ENCODE peak calls at places on chromosomes 11 and 22, in ten cellular contexts. B is esophagus muscularis mucosa, G is kidney, X is ascending aorta, W is right lobe of liver, E is tibial artery, Z is SK-N-SH, A is pancreas, J is A549, D is cardiac muscle cell. Y is an unnamed sample. For H3K4me1, the result is how much of the 10 kb centered on the place peaks cover.

GRCh38 chr11:108559904-108560303 is 33.7 kb downstream of the EXPH5 start:
- DNase-seq in B (no peak), G (no peak), X (no peak), W (no peak), E (no peak), Z (no peak), A (no peak), J (no peak), D (no peak), Y (no peak)

GRCh38 chr11:35412285-35412684 is 7.1 kb downstream of the SLC1A2 start:
- DNase-seq in B (no peak), G (no peak), X (no peak), W (no peak), E (no peak), Z (peak), A (no peak), J (peak), D (peak), Y (no peak)

GRCh38 chr11:978073-978720 is 52.5 kb downstream of the AP2A2 start:
- DNase-seq in B (no peak), G (no peak), X (no peak), W (no peak), E (no peak), Z (no peak), A (no peak), J (no peak), D (no peak), Y (no peak)

GRCh38 chr11:20909995-20910726 is 240.8 kb downstream of the NELL1 start:
- DNase-seq in B (no peak), G (no peak), X (no peak), W (no peak), E (no peak), Z (no peak), A (no peak), J (no peak), D (no peak), Y (no peak)

GRCh38 chr22:38843201-38843715 is 570 bp downstream of the NPTXR start:
- DNase-seq in B (no peak), G (no peak), X (no peak), W (no peak), E (no peak), Z (peak), A (peak), J (peak), D (peak), Y (no peak)

GRCh38 chr22:18032455-18033101 is 8.2 kb upstream of the MICAL3 start:
- DNase-seq in B (no peak), G (no peak), X (no peak), W (no peak), E (no peak), Z (no peak), A (no peak), J (no peak), D (no peak), Y (no peak)

GRCh38 chr11:16609769-16610168 is 128.7 kb upstream of the C11orf58 start:
- DNase-seq in B (no peak), G (no peak), X (no peak), W (no peak), E (no peak), Z (no peak), A (no peak), J (no peak), D (no peak), Y (no peak)

GRCh38 chr11:47435687-47436086 is 9.4 kb upstream of the PSMC3 start:
- DNase-seq in B (no peak), G (no peak), X (no peak), W (no peak), E (no peak), Z (no peak), A (no peak), J (no peak), D (no peak), Y (no peak)

GRCh38 chr11:24779791-24780190 is 282.9 kb downstream of the LUZP2 start:
- DNase-seq in B (no peak), G (no peak), X (no peak), W (no peak), E (no peak), Z (peak), A (no peak), J (no peak), D (peak), Y (no peak)

GRCh38 chr11:104700609-104701008 is 197.7 kb downstream of the CASP12 start:
- DNase-seq in B (no peak), G (no peak), X (no peak), W (no peak), E (no peak), Z (no peak), A (no peak), J (no peak), D (no peak), Y (no peak)

GRCh38 chr11:116499396-116500001 is 273.3 kb downstream of the BUD13 start:
- DNase-seq in B (no peak), G (no peak), X (no peak), W (peak), E (peak), Z (peak), A (peak), J (peak), D (peak), Y (no peak)

GRCh38 chr22:38110863-38111852 is 674 bp upstream of the BAIAP2L2 start:
- DNase-seq in B (no peak), G (peak), X (no peak), W (no peak), E (no peak), Z (no peak), A (no peak), J (peak), D (no peak), Y (no peak)

GRCh38 chr22:24323695-24324094 is 53.1 kb downstream of the SPECC1L start:
- DNase-seq in B (no peak), G (no peak), X (no peak), W (no peak), E (no peak), Z (no peak), A (no peak), J (peak), D (no peak), Y (no peak)

GRCh38 chr11:123238297-123238696 is 43.2 kb upstream of the CLMP start:
- DNase-seq in B (peak), G (no peak), X (no peak), W (no peak), E (peak), Z (no peak), A (no peak), J (no peak), D (peak), Y (no peak)

GRCh38 chr22:41697126-41697775 is 2.1 kb upstream of the MEI1 start:
- DNase-seq in B (peak), G (peak), X (peak), W (peak), E (peak), Z (peak), A (peak), J (peak), D (peak), Y (no peak)
- TF ChIP-seq CTCF in B (peak), G (peak), X (peak), W (peak), E (peak), Z (peak), A (peak), J (peak), D (peak), Y (peak)

GRCh38 chr11:72229925-72230763 is 5.6 kb downstream of the INPPL1 start:
- DNase-seq in B (no peak), G (peak), X (no peak), W (no peak), E (no peak), Z (no peak), A (no peak), J (no peak), D (no peak), Y (no peak)
- H3K4me1 ChIP-seq in B (half or more), G (under half), X (under half), W (under half), E (under half), Z (under half), A (under half), J (under half), D (under half), Y (under half)

GRCh38 chr11:30317030-30317429 is 5.9 kb upstream of the ARL14EP start:
- DNase-seq in B (no peak), G (no peak), X (no peak), W (no peak), E (no peak), Z (no peak), A (no peak), J (no peak), D (no peak), Y (no peak)

GRCh38 chr11:30316237-30316636 is 6.7 kb upstream of the ARL14EP start:
- DNase-seq in B (no peak), G (no peak), X (no peak), W (no peak), E (no peak), Z (no peak), A (no peak), J (no peak), D (no peak), Y (no peak)

GRCh38 chr11:30313580-30313979 is 9.3 kb upstream of the ARL14EP start:
- DNase-seq in B (no peak), G (no peak), X (no peak), W (no peak), E (no peak), Z (no peak), A (no peak), J (no peak), D (no peak), Y (no peak)

GRCh38 chr11:30312243-30312642 is 10.7 kb upstream of the ARL14EP start:
- DNase-seq in B (no peak), G (no peak), X (no peak), W (no peak), E (no peak), Z (no peak), A (no peak), J (no peak), D (no peak), Y (no peak)

GRCh38 chr11:30314625-30315024 is 8.3 kb upstream of the ARL14EP start:
- DNase-seq in B (no peak), G (no peak), X (no peak), W (no peak), E (no peak), Z (no peak), A (no peak), J (no peak), D (no peak), Y (no peak)
- TF ChIP-seq CTCF in B (peak), G (no peak), X (no peak), W (peak), E (no peak), Z (peak), A (peak), J (peak), D (peak), Y (no peak)

DNA sequence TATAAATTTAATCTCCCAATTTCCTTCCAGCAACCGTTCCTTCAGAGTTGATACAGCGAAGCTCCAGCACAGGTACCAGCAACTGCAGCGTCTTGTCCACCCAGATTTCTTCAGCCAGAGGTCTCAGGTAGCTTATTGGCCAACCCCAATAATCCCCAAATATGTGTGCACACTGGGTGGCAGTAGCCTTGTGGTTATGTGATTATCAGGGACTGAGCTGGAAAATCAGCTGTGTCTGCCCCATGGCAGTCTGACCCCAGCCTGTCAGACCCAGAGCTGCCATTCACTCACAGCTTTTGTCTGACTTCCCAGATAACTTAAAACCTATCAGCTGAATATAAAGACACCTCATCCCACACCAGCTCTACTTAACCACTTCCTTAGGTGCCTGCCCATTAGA is 2.0 kb downstream of the HSCB start:
- DNase-seq in B (no peak), G (no peak), X (no peak), W (no peak), E (no peak), Z (no peak), A (no peak), J (no peak), D (no peak), Y (no peak)
- H3K4me1 ChIP-seq in B (under half), G (under half), X (under half), W (under half), E (under half), Z (under half), A (under half), J (under half), D (under half), Y (under half)

GRCh38 chr11:66651011-66651410 is 12.5 kb downstream of the RBM4 start:
- DNase-seq in B (no peak), G (no peak), X (no peak), W (no peak), E (no peak), Z (no peak), A (no peak), J (no peak), D (no peak), Y (no peak)

GRCh38 chr11:66652651-66653050 is 14.1 kb downstream of the RBM4 start:
- DNase-seq in B (no peak), G (no peak), X (no peak), W (no peak), E (no peak), Z (no peak), A (no peak), J (no peak), D (no peak), Y (no peak)

GRCh38 chr11:66649903-66650302 is 11.4 kb downstream of the RBM4 start:
- DNase-seq in B (no peak), G (no peak), X (no peak), W (no peak), E (no peak), Z (no peak), A (no peak), J (no peak), D (no peak), Y (no peak)

GRCh38 chr11:66653123-66653522 is 14.6 kb downstream of the RBM4 start:
- DNase-seq in B (no peak), G (no peak), X (no peak), W (no peak), E (no peak), Z (no peak), A (no peak), J (no peak), D (no peak), Y (no peak)
- TF ChIP-seq CTCF in B (no peak), G (no peak), X (no peak), W (no peak), E (no peak), Z (no peak), A (no peak), J (no peak), D (no peak), Y (no peak)

Y was measured in vagina.